ENCODE peak calls at places on chromosomes 5 and 9, in nine cellular contexts. One of them, this sample, is unnamed. For H3K4me1 and H3K27me3, the result is how much of the 10 kb centered on the place peaks cover.

GRCh38 chr5:147835386-147835798 is 3.9 kb upstream of the SPINK1 start:
- DNase-seq in NT2/D1: no peak
- DNase-seq in upper lobe of right lung: no peak
- DNase-seq in Peyer's patch: no peak
- DNase-seq in MM.1S: no peak
- DNase-seq in stomach: no peak
- DNase-seq in esophagus muscularis mucosa: no peak
- DNase-seq in tibial artery: no peak
- DNase-seq in psoas muscle: no peak
- DNase-seq in this sample: peak

GRCh38 chr5:1405539-1406530 is 39.4 kb downstream of the SLC6A3 start:
- DNase-seq in Peyer's patch: peak
- DNase-seq in tibial artery: peak
- DNase-seq in upper lobe of right lung: peak
- DNase-seq in esophagus muscularis mucosa: no peak
- DNase-seq in NT2/D1: no peak
- DNase-seq in stomach: no peak
- DNase-seq in MM.1S: no peak
- DNase-seq in psoas muscle: peak
- DNase-seq in this sample: no peak

GRCh38 chr5:138724470-138725146 is 28.6 kb upstream of the CTNNA1 start:
- DNase-seq in NT2/D1: no peak
- DNase-seq in stomach: no peak
- DNase-seq in psoas muscle: peak
- DNase-seq in esophagus muscularis mucosa: no peak
- DNase-seq in MM.1S: no peak
- DNase-seq in tibial artery: peak
- DNase-seq in Peyer's patch: no peak
- DNase-seq in upper lobe of right lung: peak
- DNase-seq in this sample: peak

GRCh38 chr9:125043631-125044030 is 99.7 kb downstream of the SCAI start:
- DNase-seq in tibial artery: no peak
- DNase-seq in NT2/D1: no peak
- DNase-seq in stomach: no peak
- DNase-seq in MM.1S: no peak
- DNase-seq in Peyer's patch: no peak
- DNase-seq in upper lobe of right lung: no peak
- DNase-seq in esophagus muscularis mucosa: no peak
- DNase-seq in psoas muscle: no peak
- DNase-seq in this sample: no peak

GRCh38 chr9:27572566-27572917 is 739 bp downstream of the C9orf72 start:
- DNase-seq in NT2/D1: peak
- DNase-seq in psoas muscle: no peak
- DNase-seq in Peyer's patch: no peak
- DNase-seq in tibial artery: peak
- DNase-seq in stomach: peak
- DNase-seq in MM.1S: peak
- DNase-seq in esophagus muscularis mucosa: peak
- DNase-seq in upper lobe of right lung: no peak
- DNase-seq in this sample: no peak

GRCh38 chr5:103362211-103362610 is 103.6 kb downstream of the MACIR start:
- DNase-seq in NT2/D1: no peak
- DNase-seq in stomach: no peak
- DNase-seq in esophagus muscularis mucosa: no peak
- DNase-seq in upper lobe of right lung: no peak
- DNase-seq in tibial artery: no peak
- DNase-seq in MM.1S: no peak
- DNase-seq in Peyer's patch: no peak
- DNase-seq in psoas muscle: no peak
- DNase-seq in this sample: no peak

GRCh38 chr9:85960688-85961093 is 19.7 kb downstream of the NAA35 start:
- DNase-seq in stomach: no peak
- DNase-seq in tibial artery: no peak
- DNase-seq in upper lobe of right lung: no peak
- DNase-seq in Peyer's patch: no peak
- DNase-seq in esophagus muscularis mucosa: no peak
- DNase-seq in psoas muscle: no peak
- DNase-seq in MM.1S: no peak
- DNase-seq in NT2/D1: no peak
- DNase-seq in this sample: no peak

GRCh38 chr5:32531885-32532520 is 53.4 kb upstream of the SUB1 start:
- DNase-seq in tibial artery: no peak
- DNase-seq in Peyer's patch: no peak
- DNase-seq in MM.1S: peak
- DNase-seq in stomach: no peak
- DNase-seq in psoas muscle: no peak
- DNase-seq in esophagus muscularis mucosa: no peak
- DNase-seq in upper lobe of right lung: no peak
- DNase-seq in NT2/D1: no peak
- DNase-seq in this sample: peak

GRCh38 chr5:116738270-116738947 is 163.8 kb upstream of the SEMA6A start:
- DNase-seq in psoas muscle: no peak
- DNase-seq in upper lobe of right lung: no peak
- DNase-seq in esophagus muscularis mucosa: no peak
- DNase-seq in tibial artery: no peak
- DNase-seq in NT2/D1: no peak
- DNase-seq in Peyer's patch: no peak
- DNase-seq in stomach: no peak
- DNase-seq in MM.1S: no peak
- DNase-seq in this sample: no peak

GRCh38 chr9:676780-677458 is 164.6 kb upstream of the DMRT1 start:
- DNase-seq in Peyer's patch: no peak
- DNase-seq in stomach: no peak
- DNase-seq in upper lobe of right lung: no peak
- DNase-seq in NT2/D1: no peak
- DNase-seq in MM.1S: no peak
- DNase-seq in esophagus muscularis mucosa: no peak
- DNase-seq in tibial artery: no peak
- DNase-seq in psoas muscle: no peak
- DNase-seq in this sample: no peak

GRCh38 chr9:136965771-136966484 is 11.4 kb upstream of the PTGDS start:
- DNase-seq in MM.1S: peak
- DNase-seq in stomach: no peak
- DNase-seq in esophagus muscularis mucosa: no peak
- DNase-seq in tibial artery: no peak
- DNase-seq in psoas muscle: no peak
- DNase-seq in Peyer's patch: no peak
- DNase-seq in NT2/D1: no peak
- DNase-seq in upper lobe of right lung: no peak
- DNase-seq in this sample: no peak

GRCh38 chr5:142994242-142994641 is 224.1 kb downstream of the ARHGAP26 start:
- DNase-seq in esophagus muscularis mucosa: no peak
- DNase-seq in NT2/D1: no peak
- DNase-seq in tibial artery: no peak
- DNase-seq in stomach: no peak
- DNase-seq in MM.1S: no peak
- DNase-seq in upper lobe of right lung: no peak
- DNase-seq in psoas muscle: no peak
- DNase-seq in Peyer's patch: no peak
- DNase-seq in this sample: no peak

GRCh38 chr9:96604005-96604320 is 15.7 kb downstream of the CDC14B start:
- DNase-seq in esophagus muscularis mucosa: no peak
- DNase-seq in tibial artery: peak
- DNase-seq in psoas muscle: peak
- DNase-seq in upper lobe of right lung: no peak
- DNase-seq in Peyer's patch: no peak
- DNase-seq in NT2/D1: no peak
- DNase-seq in MM.1S: no peak
- DNase-seq in stomach: no peak
- DNase-seq in this sample: no peak

GRCh38 chr9:85200726-85201402 is 531.3 kb downstream of the NTRK2 start:
- DNase-seq in NT2/D1: no peak
- DNase-seq in psoas muscle: no peak
- DNase-seq in MM.1S: no peak
- DNase-seq in Peyer's patch: no peak
- DNase-seq in esophagus muscularis mucosa: no peak
- DNase-seq in stomach: peak
- DNase-seq in upper lobe of right lung: no peak
- DNase-seq in tibial artery: peak
- DNase-seq in this sample: no peak

GRCh38 chr9:21686738-21687137 is 115.7 kb upstream of the MTAP start:
- DNase-seq in psoas muscle: no peak
- DNase-seq in esophagus muscularis mucosa: no peak
- DNase-seq in stomach: no peak
- DNase-seq in Peyer's patch: no peak
- DNase-seq in NT2/D1: no peak
- DNase-seq in upper lobe of right lung: no peak
- DNase-seq in tibial artery: no peak
- DNase-seq in MM.1S: no peak
- DNase-seq in this sample: no peak

DNA sequence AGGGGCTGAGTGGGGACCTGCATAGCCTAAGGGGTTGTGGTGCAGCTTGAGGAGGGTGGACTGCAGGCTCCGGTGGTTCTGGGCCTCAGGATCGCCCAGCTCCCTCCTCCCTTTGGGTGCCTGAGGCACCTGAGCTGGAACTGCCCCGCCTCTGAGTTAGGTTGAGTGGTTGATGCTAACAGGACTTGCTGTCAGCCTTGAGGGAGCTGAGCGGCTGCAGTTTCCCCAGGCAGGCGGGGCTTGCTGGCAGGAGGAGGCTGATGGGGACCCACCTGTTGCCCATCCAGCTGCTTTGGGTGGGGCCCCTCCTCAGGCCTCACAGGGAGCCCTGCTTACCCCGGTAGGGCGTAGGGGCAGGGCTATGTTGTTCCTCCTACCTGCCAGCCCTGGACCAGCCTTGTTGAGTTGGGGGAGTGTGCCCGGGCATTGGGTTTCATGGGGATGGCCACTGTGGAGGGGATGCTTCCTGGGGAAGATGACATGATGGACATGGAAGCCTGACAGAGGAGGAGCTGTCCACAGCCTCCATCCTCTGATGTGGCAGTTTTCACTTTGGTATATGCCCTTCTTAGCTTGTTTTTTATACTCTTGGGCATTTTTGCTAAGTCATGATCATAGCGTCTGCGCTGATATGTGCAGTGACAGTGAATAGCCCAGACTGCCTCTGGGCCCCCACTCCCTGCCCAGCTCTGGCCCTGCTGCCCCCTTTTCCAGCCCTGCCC is 14.3 kb downstream of the WNK2 start:
- DNase-seq in upper lobe of right lung: no peak
- DNase-seq in psoas muscle: peak
- DNase-seq in MM.1S: no peak
- DNase-seq in stomach: no peak
- DNase-seq in Peyer's patch: peak
- DNase-seq in NT2/D1: no peak
- DNase-seq in tibial artery: no peak
- DNase-seq in esophagus muscularis mucosa: no peak
- DNase-seq in this sample: peak
- H3K4me1 ChIP-seq in upper lobe of right lung: under half
- H3K4me1 ChIP-seq in psoas muscle: under half
- H3K4me1 ChIP-seq in MM.1S: under half
- H3K4me1 ChIP-seq in stomach: half or more
- H3K4me1 ChIP-seq in Peyer's patch: under half
- H3K4me1 ChIP-seq in NT2/D1: under half
- H3K4me1 ChIP-seq in tibial artery: under half
- H3K4me1 ChIP-seq in esophagus muscularis mucosa: half or more
- H3K4me1 ChIP-seq in this sample: under half

GRCh38 chr9:70865471-70865870 is 255.9 kb downstream of the TRPM3 start:
- DNase-seq in tibial artery: no peak
- DNase-seq in psoas muscle: no peak
- DNase-seq in Peyer's patch: no peak
- DNase-seq in NT2/D1: no peak
- DNase-seq in stomach: no peak
- DNase-seq in upper lobe of right lung: no peak
- DNase-seq in MM.1S: no peak
- DNase-seq in esophagus muscularis mucosa: no peak
- DNase-seq in this sample: no peak
- H3K27me3 ChIP-seq in tibial artery: under half
- H3K27me3 ChIP-seq in psoas muscle: under half
- H3K27me3 ChIP-seq in Peyer's patch: under half
- H3K27me3 ChIP-seq in NT2/D1: under half
- H3K27me3 ChIP-seq in stomach: under half
- H3K27me3 ChIP-seq in upper lobe of right lung: under half
- H3K27me3 ChIP-seq in MM.1S: under half
- H3K27me3 ChIP-seq in esophagus muscularis mucosa: under half
- H3K27me3 ChIP-seq in this sample: under half

GRCh38 chr5:96718635-96719077 is 56.5 kb downstream of the CAST start:
- DNase-seq in Peyer's patch: peak
- DNase-seq in MM.1S: no peak
- DNase-seq in tibial artery: peak
- DNase-seq in NT2/D1: no peak
- DNase-seq in esophagus muscularis mucosa: no peak
- DNase-seq in upper lobe of right lung: peak
- DNase-seq in stomach: peak
- DNase-seq in psoas muscle: peak
- DNase-seq in this sample: peak

GRCh38 chr5:96716007-96716406 is 53.8 kb downstream of the CAST start:
- DNase-seq in upper lobe of right lung: no peak
- DNase-seq in psoas muscle: no peak
- DNase-seq in NT2/D1: no peak
- DNase-seq in MM.1S: no peak
- DNase-seq in Peyer's patch: no peak
- DNase-seq in tibial artery: no peak
- DNase-seq in esophagus muscularis mucosa: no peak
- DNase-seq in stomach: no peak
- DNase-seq in this sample: no peak

GRCh38 chr5:96716716-96717115 is 54.5 kb downstream of the CAST start:
- DNase-seq in Peyer's patch: no peak
- DNase-seq in esophagus muscularis mucosa: no peak
- DNase-seq in psoas muscle: no peak
- DNase-seq in MM.1S: no peak
- DNase-seq in upper lobe of right lung: no peak
- DNase-seq in NT2/D1: no peak
- DNase-seq in stomach: no peak
- DNase-seq in tibial artery: no peak
- DNase-seq in this sample: no peak

GRCh38 chr5:96720408-96720807 is 58.2 kb downstream of the CAST start:
- DNase-seq in esophagus muscularis mucosa: no peak
- DNase-seq in stomach: no peak
- DNase-seq in Peyer's patch: no peak
- DNase-seq in NT2/D1: no peak
- DNase-seq in MM.1S: no peak
- DNase-seq in upper lobe of right lung: no peak
- DNase-seq in psoas muscle: no peak
- DNase-seq in tibial artery: no peak
- DNase-seq in this sample: no peak

DNA sequence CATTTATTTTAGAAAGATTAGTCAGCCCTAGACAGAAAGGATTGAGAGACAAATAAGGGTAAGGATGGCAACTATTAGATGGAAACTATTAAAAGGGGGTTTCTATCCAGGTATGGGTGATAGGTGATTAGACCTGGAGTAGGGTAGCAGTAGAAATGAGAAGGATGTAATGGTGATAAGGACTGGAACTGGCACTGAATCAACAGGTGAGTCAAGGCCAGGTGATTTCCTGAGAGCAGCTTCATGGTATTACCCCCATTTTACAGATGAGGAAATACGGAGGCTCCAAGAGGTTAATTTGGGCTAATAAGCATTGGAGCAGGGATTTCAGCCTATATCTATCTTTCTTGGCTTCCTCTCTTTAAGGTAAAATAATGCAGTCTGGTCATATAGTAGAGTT is 55.7 kb downstream of the CAST start:
- DNase-seq in upper lobe of right lung: no peak
- DNase-seq in psoas muscle: no peak
- DNase-seq in MM.1S: no peak
- DNase-seq in esophagus muscularis mucosa: no peak
- DNase-seq in stomach: no peak
- DNase-seq in tibial artery: no peak
- DNase-seq in Peyer's patch: no peak
- DNase-seq in NT2/D1: no peak
- DNase-seq in this sample: no peak
- H3K4me1 ChIP-seq in upper lobe of right lung: half or more
- H3K4me1 ChIP-seq in psoas muscle: half or more
- H3K4me1 ChIP-seq in MM.1S: under half
- H3K4me1 ChIP-seq in esophagus muscularis mucosa: half or more
- H3K4me1 ChIP-seq in stomach: half or more
- H3K4me1 ChIP-seq in tibial artery: under half
- H3K4me1 ChIP-seq in Peyer's patch: under half
- H3K4me1 ChIP-seq in NT2/D1: under half
- H3K4me1 ChIP-seq in this sample: under half

GRCh38 chr5:174273325-174273724 is 227.8 kb downstream of the NSG2 start:
- DNase-seq in esophagus muscularis mucosa: no peak
- DNase-seq in Peyer's patch: no peak
- DNase-seq in MM.1S: peak
- DNase-seq in stomach: no peak
- DNase-seq in tibial artery: no peak
- DNase-seq in upper lobe of right lung: no peak
- DNase-seq in psoas muscle: no peak
- DNase-seq in NT2/D1: no peak
- DNase-seq in this sample: no peak
- H3K27me3 ChIP-seq in esophagus muscularis mucosa: under half
- H3K27me3 ChIP-seq in Peyer's patch: under half
- H3K27me3 ChIP-seq in MM.1S: under half
- H3K27me3 ChIP-seq in stomach: under half
- H3K27me3 ChIP-seq in tibial artery: under half
- H3K27me3 ChIP-seq in upper lobe of right lung: under half
- H3K27me3 ChIP-seq in psoas muscle: under half
- H3K27me3 ChIP-seq in NT2/D1: under half
- H3K27me3 ChIP-seq in this sample: under half